ENCODE peak calls at places on chromosomes 5 and 9, in seven cellular contexts. P is CD8-positive, alpha-beta T cell; V is lower leg skin; C is GM12865; U is fibroblast of the aortic adventitia; S is LNCaP clone FGC; A is astrocyte of the spinal cord. F is an unnamed sample.

GRCh38 chr9:31730398-31730797 is 654.0 kb upstream of the ACO1 start:
- DNase-seq in P (no peak), V (no peak), C (peak; percentile 25), U (no peak), S (no peak), A (no peak), F (no peak)

GRCh38 chr9:126411948-126412284 is 85.3 kb downstream of the MVB12B start:
- DNase-seq in P (no peak), V (no peak), C (no peak), U (no peak), S (no peak), A (no peak), F (no peak)

GRCh38 chr5:175123542-175123941 is 320.4 kb downstream of the DRD1 start:
- DNase-seq in P (no peak), V (no peak), C (no peak), U (no peak), S (no peak), A (no peak), F (no peak)

GRCh38 chr9:696332-697090 is 145.0 kb upstream of the DMRT1 start:
- DNase-seq in P (no peak), V (peak; percentile 49), C (no peak), U (peak; percentile 80), S (no peak), A (peak; percentile 70), F (no peak)

GRCh38 chr9:91071185-91071990 is 269.8 kb downstream of the SYK start:
- DNase-seq in P (no peak), V (no peak), C (peak; percentile 37), U (peak; percentile 73), S (no peak), A (peak; percentile 86), F (no peak)

GRCh38 chr9:34555002-34555348 is 32.2 kb upstream of the ENHO start:
- DNase-seq in P (no peak), V (no peak), C (no peak), U (no peak), S (no peak), A (no peak), F (no peak)

GRCh38 chr5:157612581-157612980 is 37.0 kb upstream of the ADAM19 start:
- DNase-seq in P (no peak), V (no peak), C (no peak), U (no peak), S (no peak), A (no peak), F (no peak)

GRCh38 chr5:137206030-137206715 is 293.0 kb downstream of the SPOCK1 start:
- DNase-seq in P (no peak), V (no peak), C (no peak), U (peak; percentile 59), S (no peak), A (peak; percentile 71), F (no peak)

GRCh38 chr9:111350556-111350955 is 20.5 kb upstream of the OR2K2 start:
- DNase-seq in P (no peak), V (no peak), C (no peak), U (peak; percentile 12), S (no peak), A (no peak), F (no peak)

GRCh38 chr5:135890867-135891266 is 4.8 kb downstream of the IL9 start:
- DNase-seq in P (no peak), V (no peak), C (peak; percentile 62), U (no peak), S (no peak), A (no peak), F (no peak)

GRCh38 chr5:135890296-135890695 is 5.3 kb downstream of the IL9 start:
- DNase-seq in P (no peak), V (no peak), C (no peak), U (peak; percentile 58), S (no peak), A (no peak), F (no peak)

GRCh38 chr5:135891280-135891679 is 4.4 kb downstream of the IL9 start:
- DNase-seq in P (no peak), V (no peak), C (no peak), U (peak; percentile 75), S (no peak), A (no peak), F (no peak)

GRCh38 chr5:135894271-135894670 is 1.4 kb downstream of the IL9 start:
- DNase-seq in P (no peak), V (no peak), C (no peak), U (no peak), S (no peak), A (no peak), F (no peak)

GRCh38 chr5:135891804-135892203 is 3.8 kb downstream of the IL9 start:
- DNase-seq in P (no peak), V (no peak), C (no peak), U (no peak), S (no peak), A (no peak), F (no peak)
- TF ChIP-seq CTCF in P (no peak), V (no peak), C (peak; percentile 3), U (peak; percentile 35), S (no peak), A (peak; percentile 31), F (peak; percentile 48)

GRCh38 chr9:134677743-134678142 is 36.1 kb downstream of the COL5A1 start:
- DNase-seq in P (no peak), V (no peak), C (no peak), U (no peak), S (no peak), A (no peak), F (no peak)

GRCh38 chr9:134678671-134679443 is 37.3 kb downstream of the COL5A1 start:
- DNase-seq in P (no peak), V (no peak), C (no peak), U (no peak), S (no peak), A (no peak), F (no peak)

GRCh38 chr9:134679616-134680392 is 38.2 kb downstream of the COL5A1 start:
- DNase-seq in P (no peak), V (no peak), C (no peak), U (no peak), S (no peak), A (no peak), F (no peak)

GRCh38 chr9:134676886-134677285 is 35.3 kb downstream of the COL5A1 start:
- DNase-seq in P (no peak), V (no peak), C (no peak), U (no peak), S (no peak), A (no peak), F (no peak)

DNA sequence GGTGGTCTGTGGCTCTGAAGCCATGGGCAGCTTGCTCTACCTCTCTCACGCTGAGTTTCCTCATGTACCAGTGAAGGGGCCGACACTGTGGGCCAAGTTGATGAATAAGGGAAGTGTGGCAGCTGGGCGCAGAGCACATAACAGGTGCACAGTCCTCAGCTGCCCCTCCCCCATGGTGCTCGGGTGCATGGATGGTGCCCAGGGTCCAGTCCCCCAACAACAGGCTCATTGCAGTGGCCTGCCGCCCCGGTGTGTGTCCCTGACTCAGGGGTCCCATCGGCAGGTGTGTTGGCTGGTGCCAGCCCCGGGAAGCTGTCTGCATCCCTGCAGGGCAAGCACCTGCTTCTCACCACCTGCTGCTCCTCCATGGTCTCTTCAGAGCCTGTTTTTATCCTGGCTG is 36.6 kb downstream of the COL5A1 start:
- DNase-seq in P (no peak), V (no peak), C (no peak), U (no peak), S (no peak), A (no peak), F (no peak)
- TF ChIP-seq CTCF in P (no peak), V (no peak), C (no peak), U (no peak), S (no peak), A (no peak), F (no peak)

GRCh38 chr5:53114988-53115387 is 5.4 kb upstream of the MOCS2 start:
- DNase-seq in P (no peak), V (no peak), C (no peak), U (peak; percentile 51), S (peak; percentile 10), A (peak; percentile 36), F (no peak)
- TF ChIP-seq CTCF in P (no peak), V (no peak), C (no peak), U (peak; percentile 47), S (peak; percentile 28), A (peak; percentile 42), F (peak; percentile 54)

GRCh38 chr9:87778996-87779395 is 53.1 kb downstream of the CTSL start:
- DNase-seq in P (no peak), V (no peak), C (no peak), U (no peak), S (peak; percentile 52), A (no peak), F (no peak)

GRCh38 chr9:87771251-87772006 is 45.5 kb downstream of the CTSL start:
- DNase-seq in P (no peak), V (no peak), C (no peak), U (no peak), S (no peak), A (no peak), F (no peak)

GRCh38 chr9:87781331-87781730 is 55.4 kb downstream of the CTSL start:
- DNase-seq in P (no peak), V (no peak), C (no peak), U (no peak), S (no peak), A (no peak), F (no peak)

GRCh38 chr9:87776481-87777373 is 50.8 kb downstream of the CTSL start:
- DNase-seq in P (no peak), V (no peak), C (no peak), U (no peak), S (no peak), A (no peak), F (no peak)
- TF ChIP-seq CTCF in P (no peak), V (no peak), C (no peak), U (no peak), S (no peak), A (no peak), F (no peak)

GRCh38 chr5:80672140-80672736 is 17.5 kb upstream of the DHFR start:
- DNase-seq in P (peak; percentile 70), V (peak; percentile 63), C (peak; percentile 77), U (peak; percentile 81), S (peak; percentile 55), A (peak; percentile 68), F (peak; percentile 52)
- TF ChIP-seq CTCF in P (peak; percentile 88), V (no peak), C (peak; percentile 81), U (peak; percentile 93), S (peak; percentile 85), A (peak; percentile 90), F (peak; percentile 88)

GRCh38 chr5:10522224-10522611 is 41.7 kb upstream of the ANKRD33B start:
- DNase-seq in P (no peak), V (no peak), C (no peak), U (no peak), S (no peak), A (no peak), F (no peak)

GRCh38 chr5:10524376-10525123 is 39.3 kb upstream of the ANKRD33B start:
- DNase-seq in P (no peak), V (peak; percentile 65), C (no peak), U (peak; percentile 92), S (no peak), A (peak; percentile 94), F (no peak)

GRCh38 chr5:10519729-10520128 is 44.1 kb upstream of the ANKRD33B start:
- DNase-seq in P (no peak), V (no peak), C (peak; percentile 64), U (no peak), S (no peak), A (no peak), F (no peak)

GRCh38 chr5:10520716-10521115 is 43.2 kb upstream of the ANKRD33B start:
- DNase-seq in P (no peak), V (no peak), C (no peak), U (peak; percentile 77), S (no peak), A (no peak), F (no peak)

GRCh38 chr5:10521466-10522223 is 42.2 kb upstream of the ANKRD33B start:
- DNase-seq in P (no peak), V (no peak), C (no peak), U (no peak), S (no peak), A (no peak), F (no peak)
- TF ChIP-seq CTCF in P (no peak), V (no peak), C (peak; percentile 37), U (peak; percentile 47), S (no peak), A (peak; percentile 51), F (no peak)